ENCODE peak calls at places on chromosome X, in nine cellular contexts. B is NCI-H1417 treated with DMSO at 0.1 percent for 48 hours; S is astrocyte of the spinal cord; C is A549; X is stimulated activated CD8-positive, alpha-beta memory T cell treated with anti-CD3 and anti-CD28 coated beads, Interleukin-7, amount 100 ng/mL, for 24 hours; F is GM10248; R is GM12892; H is A172; Z is colonic mucosa. U is an unnamed sample.

GRCh38 chrX:45621356-45622041 is 420.8 kb upstream of the DIPK2B start:
- DNase-seq in H (peak; percentile 85), R (no peak), C (no peak), Z (no peak), B (no peak), F (no peak), S (peak; percentile 77), X (no peak), U (no peak)

GRCh38 chrX:130393451-130394074 is 8.1 kb upstream of the GPR119 start:
- DNase-seq in X (no peak), F (no peak), Z (peak; percentile 25), S (peak; percentile 50), B (peak; percentile 2), H (peak; percentile 25), R (no peak), C (peak; percentile 60), U (no peak)

GRCh38 chrX:40085086-40085551 is 12.6 kb downstream of the BCOR start:
- DNase-seq in Z (no peak), X (no peak), R (no peak), H (no peak), S (no peak), C (no peak), F (no peak), B (no peak), U (no peak)

GRCh38 chrX:72340572-72340971 is 34.9 kb upstream of the CITED1 start:
- DNase-seq in Z (no peak), X (no peak), F (no peak), R (no peak), H (no peak), B (no peak), C (no peak), S (no peak), U (no peak)

GRCh38 chrX:152819732-152820131 is 10.8 kb downstream of the CETN2 start:
- DNase-seq in Z (no peak), C (no peak), R (no peak), H (no peak), F (no peak), B (no peak), S (no peak), X (no peak), U (no peak)

GRCh38 chrX:38754102-38754790 is 47.0 kb upstream of the MID1IP1 start:
- DNase-seq in B (peak; percentile 58), C (peak; percentile 64), H (peak; percentile 35), Z (peak; percentile 22), R (no peak), S (peak; percentile 64), X (no peak), F (peak; percentile 24), U (no peak)

GRCh38 chrX:50635162-50635561 is 164.5 kb upstream of the DGKK start:
- DNase-seq in Z (no peak), H (no peak), B (no peak), X (no peak), R (no peak), C (no peak), F (no peak), S (no peak), U (no peak)

GRCh38 chrX:146581981-146582712 is 227.4 kb upstream of the CXorf51B start:
- DNase-seq in R (no peak), B (no peak), Z (no peak), H (no peak), F (no peak), S (no peak), X (no peak), C (no peak), U (no peak)

GRCh38 chrX:108178099-108178498 is 86.5 kb downstream of the ATG4A start:
- DNase-seq in S (no peak), B (no peak), X (no peak), Z (no peak), F (no peak), R (no peak), C (no peak), H (no peak), U (no peak)

GRCh38 chrX:47232803-47233332 is at the start of gene USP11:
- DNase-seq in X (peak; percentile 28), B (no peak), S (peak; percentile 53), F (peak; percentile 51), R (no peak), H (peak; percentile 28), C (peak; percentile 63), Z (no peak), U (peak; percentile 30)

GRCh38 chrX:19758536-19758935 is 128.9 kb downstream of the SH3KBP1 start:
- DNase-seq in F (no peak), H (peak; percentile 18), X (no peak), C (no peak), R (no peak), S (no peak), Z (no peak), B (no peak), U (no peak)

GRCh38 chrX:44915361-44915868 is 42.4 kb downstream of the KDM6A start:
- DNase-seq in Z (no peak), B (no peak), S (no peak), R (no peak), F (no peak), C (no peak), X (no peak), H (no peak), U (no peak)

GRCh38 chrX:84907324-84907946 is 96.2 kb upstream of the APOOL start:
- DNase-seq in Z (no peak), S (peak; percentile 3), R (no peak), X (no peak), C (peak; percentile 11), F (no peak), H (peak; percentile 2), B (no peak), U (no peak)

GRCh38 chrX:153870791-153871360 is 15.1 kb downstream of the L1CAM start:
- DNase-seq in R (no peak), X (no peak), C (no peak), Z (no peak), F (no peak), H (no peak), B (no peak), S (no peak), U (peak; percentile 22)

GRCh38 chrX:56758456-56758855 is 29.4 kb downstream of the NBDY start:
- DNase-seq in X (no peak), C (no peak), S (no peak), F (no peak), R (no peak), Z (no peak), B (no peak), H (no peak), U (no peak)

GRCh38 chrX:55767100-55767499 is 49.6 kb downstream of the RRAGB start:
- DNase-seq in R (no peak), S (peak; percentile 53), B (no peak), Z (no peak), X (no peak), F (no peak), C (no peak), H (peak; percentile 2), U (no peak)

GRCh38 chrX:101287402-101287801 is 3.7 kb downstream of the TAF7L start:
- DNase-seq in R (no peak), X (no peak), F (peak; percentile 28), S (peak; percentile 60), C (peak; percentile 50), B (no peak), Z (peak; percentile 31), H (peak; percentile 20), U (no peak)

GRCh38 chrX:21978346-21978745 is 37.8 kb downstream of the SMS start:
- DNase-seq in B (no peak), X (no peak), F (no peak), S (no peak), R (no peak), C (no peak), H (no peak), Z (no peak), U (no peak)

GRCh38 chrX:132968282-132968681 is 9.9 kb upstream of the HS6ST2 start:
- DNase-seq in Z (no peak), R (no peak), X (no peak), B (no peak), C (no peak), F (no peak), H (no peak), S (no peak), U (no peak)

GRCh38 chrX:29466441-29466840 is 748.9 kb upstream of the MAGEB2 start:
- DNase-seq in B (no peak), X (no peak), Z (no peak), F (no peak), C (no peak), S (peak; percentile 9), H (no peak), R (no peak), U (no peak)

GRCh38 chrX:16319929-16320328 is 152.6 kb downstream of the MAGEB17 start:
- DNase-seq in R (no peak), F (no peak), H (peak; percentile 19), X (no peak), Z (no peak), S (peak; percentile 55), C (no peak), B (no peak), U (no peak)

GRCh38 chrX:130741584-130741983 is 161.4 kb downstream of the ENOX2 start:
- DNase-seq in X (no peak), S (no peak), F (no peak), B (no peak), R (no peak), Z (no peak), C (no peak), H (no peak), U (no peak)

GRCh38 chrX:80430826-80431501 is 10.7 kb downstream of the TENT5D start:
- DNase-seq in Z (no peak), S (no peak), R (no peak), X (no peak), H (no peak), B (no peak), C (peak; percentile 16), F (no peak), U (no peak)

GRCh38 chrX:118682258-118683014 is 45.0 kb upstream of the IL13RA1 start:
- DNase-seq in B (no peak), R (no peak), X (no peak), Z (no peak), C (peak; percentile 1), S (no peak), H (no peak), F (no peak), U (no peak)

GRCh38 chrX:125295337-125295736 is 24.3 kb upstream of the TEX13C start:
- DNase-seq in S (no peak), X (no peak), B (no peak), Z (no peak), F (no peak), C (no peak), H (no peak), R (no peak), U (no peak)

GRCh38 chrX:27924261-27924660 is 57.0 kb downstream of the DCAF8L1 start:
- DNase-seq in F (no peak), C (no peak), R (no peak), B (no peak), X (no peak), H (no peak), Z (no peak), S (no peak), U (no peak)

GRCh38 chrX:134236690-134237362 is at the start of gene CCDC160:
- DNase-seq in X (no peak), C (peak; percentile 7), H (no peak), B (no peak), S (peak; percentile 23), Z (peak; percentile 25), F (peak; percentile 20), R (no peak), U (peak; percentile 20)

GRCh38 chrX:43166874-43167273 is 388.9 kb upstream of the PPP1R2C start:
- DNase-seq in S (no peak), R (no peak), F (no peak), H (no peak), C (no peak), Z (no peak), X (no peak), B (peak; percentile 33), U (no peak)

U was measured in GM12891.